ENCODE peak calls at places on chromosome 14, in four cellular contexts. One of them, this sample, is unnamed. For H3K9me3, the result is how much of the 10 kb centered on the place peaks cover.

GRCh38 chr14:35403085-35403396 is 1.5 kb downstream of the NFKBIA start:
- DNase-seq in GM23248: peak
- DNase-seq in NT2/D1: no peak
- DNase-seq in endodermal cell: peak
- DNase-seq in this sample: peak

GRCh38 chr14:88519907-88520306 is 34.9 kb downstream of the PTPN21 start:
- DNase-seq in GM23248: no peak
- DNase-seq in NT2/D1: no peak
- DNase-seq in endodermal cell: no peak
- DNase-seq in this sample: no peak

GRCh38 chr14:32913725-32914124 is 25.0 kb upstream of the NPAS3 start:
- DNase-seq in GM23248: no peak
- DNase-seq in NT2/D1: no peak
- DNase-seq in endodermal cell: no peak
- DNase-seq in this sample: no peak

GRCh38 chr14:56145965-56146364 is 27.8 kb downstream of the PELI2 start:
- DNase-seq in GM23248: peak
- DNase-seq in NT2/D1: no peak
- DNase-seq in endodermal cell: no peak
- DNase-seq in this sample: no peak

GRCh38 chr14:32635103-32635719 is 303.5 kb upstream of the NPAS3 start:
- DNase-seq in GM23248: peak
- DNase-seq in NT2/D1: no peak
- DNase-seq in endodermal cell: no peak
- DNase-seq in this sample: no peak

GRCh38 chr14:32477406-32477805 is 148.3 kb downstream of the AKAP6 start:
- DNase-seq in GM23248: no peak
- DNase-seq in NT2/D1: no peak
- DNase-seq in endodermal cell: no peak
- DNase-seq in this sample: no peak

GRCh38 chr14:104860414-104860813 is 4.7 kb upstream of the CEP170B start:
- DNase-seq in GM23248: no peak
- DNase-seq in NT2/D1: no peak
- DNase-seq in endodermal cell: no peak
- DNase-seq in this sample: peak

GRCh38 chr14:24690492-24690891 is 56.5 kb upstream of the GZMB start:
- DNase-seq in GM23248: no peak
- DNase-seq in NT2/D1: no peak
- DNase-seq in endodermal cell: peak
- DNase-seq in this sample: no peak

GRCh38 chr14:89669209-89669608 is 252.2 kb upstream of the FOXN3 start:
- DNase-seq in GM23248: no peak
- DNase-seq in NT2/D1: no peak
- DNase-seq in endodermal cell: no peak
- DNase-seq in this sample: no peak

GRCh38 chr14:25394356-25394755 is 344.4 kb upstream of the STXBP6 start:
- DNase-seq in GM23248: no peak
- DNase-seq in NT2/D1: no peak
- DNase-seq in endodermal cell: no peak
- DNase-seq in this sample: no peak

GRCh38 chr14:59439256-59440015 is 25.7 kb downstream of the GPR135 start:
- DNase-seq in GM23248: peak
- DNase-seq in NT2/D1: no peak
- DNase-seq in endodermal cell: no peak
- DNase-seq in this sample: no peak

GRCh38 chr14:51650721-51651387 is 856 bp upstream of the FRMD6 start:
- DNase-seq in GM23248: peak
- DNase-seq in NT2/D1: no peak
- DNase-seq in endodermal cell: peak
- DNase-seq in this sample: peak

GRCh38 chr14:72774894-72775620 is 118.8 kb downstream of the DPF3 start:
- DNase-seq in GM23248: no peak
- DNase-seq in NT2/D1: no peak
- DNase-seq in endodermal cell: no peak
- DNase-seq in this sample: no peak

GRCh38 chr14:100837812-100838170 is 11.9 kb downstream of the MEG3 start:
- DNase-seq in GM23248: no peak
- DNase-seq in NT2/D1: no peak
- DNase-seq in endodermal cell: no peak
- DNase-seq in this sample: peak

GRCh38 chr14:89466460-89466859 is 49.4 kb upstream of the FOXN3 start:
- DNase-seq in GM23248: no peak
- DNase-seq in NT2/D1: no peak
- DNase-seq in endodermal cell: peak
- DNase-seq in this sample: no peak

GRCh38 chr14:99734406-99735051 is 50.4 kb downstream of the CYP46A1 start:
- DNase-seq in GM23248: no peak
- DNase-seq in NT2/D1: no peak
- DNase-seq in endodermal cell: peak
- DNase-seq in this sample: peak

GRCh38 chr14:53399057-53399456 is 245.9 kb upstream of the DDHD1 start:
- DNase-seq in GM23248: peak
- DNase-seq in NT2/D1: peak
- DNase-seq in endodermal cell: peak
- DNase-seq in this sample: no peak

GRCh38 chr14:61221906-61222305 is 59.2 kb downstream of the TMEM30B start:
- DNase-seq in GM23248: no peak
- DNase-seq in NT2/D1: no peak
- DNase-seq in endodermal cell: no peak
- DNase-seq in this sample: no peak

GRCh38 chr14:102282751-102283465 is 22.1 kb downstream of the MOK start:
- DNase-seq in GM23248: no peak
- DNase-seq in NT2/D1: no peak
- DNase-seq in endodermal cell: no peak
- DNase-seq in this sample: no peak

GRCh38 chr14:22847661-22848341 is 11.4 kb downstream of the MMP14 start:
- DNase-seq in GM23248: peak
- DNase-seq in NT2/D1: no peak
- DNase-seq in endodermal cell: peak
- DNase-seq in this sample: no peak

GRCh38 chr14:33647385-33647786 is 303.5 kb downstream of the EGLN3 start:
- DNase-seq in GM23248: peak
- DNase-seq in NT2/D1: no peak
- DNase-seq in endodermal cell: no peak
- DNase-seq in this sample: no peak

GRCh38 chr14:104390221-104390931 is 189.2 kb upstream of the C14orf180 start:
- DNase-seq in GM23248: no peak
- DNase-seq in NT2/D1: no peak
- DNase-seq in endodermal cell: no peak
- DNase-seq in this sample: no peak

GRCh38 chr14:46818147-46818546 is 166.6 kb upstream of the RPL10L start:
- DNase-seq in GM23248: no peak
- DNase-seq in NT2/D1: peak
- DNase-seq in endodermal cell: peak
- DNase-seq in this sample: no peak

GRCh38 chr14:72745991-72746980 is 147.6 kb downstream of the DPF3 start:
- DNase-seq in GM23248: peak
- DNase-seq in NT2/D1: no peak
- DNase-seq in endodermal cell: no peak
- DNase-seq in this sample: no peak

GRCh38 chr14:23568021-23568599 is 519 bp upstream of the AP1G2 start:
- DNase-seq in GM23248: no peak
- DNase-seq in NT2/D1: no peak
- DNase-seq in endodermal cell: no peak
- DNase-seq in this sample: peak

GRCh38 chr14:79281244-79282199 is 929.8 kb downstream of the DIO2 start:
- DNase-seq in GM23248: no peak
- DNase-seq in NT2/D1: peak
- DNase-seq in endodermal cell: peak
- DNase-seq in this sample: no peak

GRCh38 chr14:93719234-93719633 is 69.1 kb downstream of the PRIMA1 start:
- DNase-seq in GM23248: no peak
- DNase-seq in NT2/D1: no peak
- DNase-seq in endodermal cell: no peak
- DNase-seq in this sample: no peak

GRCh38 chr14:32824195-32824594 is 114.5 kb upstream of the NPAS3 start:
- DNase-seq in GM23248: no peak
- DNase-seq in NT2/D1: no peak
- DNase-seq in endodermal cell: no peak
- DNase-seq in this sample: no peak

GRCh38 chr14:92880351-92880750 is 42.6 kb upstream of the CHGA start:
- DNase-seq in GM23248: peak
- DNase-seq in NT2/D1: no peak
- DNase-seq in endodermal cell: no peak
- DNase-seq in this sample: no peak

GRCh38 chr14:29806124-29806517 is 121.5 kb downstream of the PRKD1 start:
- DNase-seq in GM23248: no peak
- DNase-seq in NT2/D1: no peak
- DNase-seq in endodermal cell: no peak
- DNase-seq in this sample: no peak
- H3K4me3 ChIP-seq in GM23248: no peak
- H3K4me3 ChIP-seq in NT2/D1: no peak
- H3K4me3 ChIP-seq in endodermal cell: no peak
- H3K4me3 ChIP-seq in this sample: no peak

GRCh38 chr14:98249476-98249875 is 1022.5 kb downstream of the BCL11B start:
- DNase-seq in GM23248: no peak
- DNase-seq in NT2/D1: no peak
- DNase-seq in endodermal cell: no peak
- DNase-seq in this sample: no peak

GRCh38 chr14:98244966-98245569 is 1026.9 kb downstream of the BCL11B start:
- DNase-seq in GM23248: no peak
- DNase-seq in NT2/D1: no peak
- DNase-seq in endodermal cell: no peak
- DNase-seq in this sample: no peak

GRCh38 chr14:98244162-98244948 is 1027.6 kb downstream of the BCL11B start:
- DNase-seq in GM23248: no peak
- DNase-seq in NT2/D1: no peak
- DNase-seq in endodermal cell: no peak
- DNase-seq in this sample: no peak

GRCh38 chr14:98252819-98253218 is 1019.2 kb downstream of the BCL11B start:
- DNase-seq in GM23248: no peak
- DNase-seq in NT2/D1: no peak
- DNase-seq in endodermal cell: no peak
- DNase-seq in this sample: no peak

DNA sequence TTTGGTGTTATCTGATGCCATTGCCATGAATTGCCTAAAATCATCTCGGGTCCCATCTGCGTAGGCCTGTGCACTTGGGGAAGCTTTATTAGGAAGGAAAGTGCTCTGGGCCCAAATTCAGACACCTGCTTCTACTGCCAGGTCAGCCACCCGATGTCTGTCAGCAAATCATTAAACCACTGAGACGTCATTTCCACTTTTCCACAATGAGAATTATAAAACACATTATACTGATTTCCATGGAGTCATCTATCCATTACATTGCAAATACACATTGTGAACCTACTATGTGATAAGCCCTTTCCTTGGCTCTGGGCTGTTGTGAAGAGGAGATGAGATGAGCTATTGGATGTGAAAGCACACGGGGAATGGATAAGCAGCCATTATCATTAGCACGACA is 1022.9 kb downstream of the BCL11B start:
- DNase-seq in GM23248: no peak
- DNase-seq in NT2/D1: no peak
- DNase-seq in endodermal cell: no peak
- DNase-seq in this sample: no peak
- H3K9me3 ChIP-seq in GM23248: under half
- H3K9me3 ChIP-seq in NT2/D1: under half
- H3K9me3 ChIP-seq in endodermal cell: under half
- H3K9me3 ChIP-seq in this sample: under half

DNA sequence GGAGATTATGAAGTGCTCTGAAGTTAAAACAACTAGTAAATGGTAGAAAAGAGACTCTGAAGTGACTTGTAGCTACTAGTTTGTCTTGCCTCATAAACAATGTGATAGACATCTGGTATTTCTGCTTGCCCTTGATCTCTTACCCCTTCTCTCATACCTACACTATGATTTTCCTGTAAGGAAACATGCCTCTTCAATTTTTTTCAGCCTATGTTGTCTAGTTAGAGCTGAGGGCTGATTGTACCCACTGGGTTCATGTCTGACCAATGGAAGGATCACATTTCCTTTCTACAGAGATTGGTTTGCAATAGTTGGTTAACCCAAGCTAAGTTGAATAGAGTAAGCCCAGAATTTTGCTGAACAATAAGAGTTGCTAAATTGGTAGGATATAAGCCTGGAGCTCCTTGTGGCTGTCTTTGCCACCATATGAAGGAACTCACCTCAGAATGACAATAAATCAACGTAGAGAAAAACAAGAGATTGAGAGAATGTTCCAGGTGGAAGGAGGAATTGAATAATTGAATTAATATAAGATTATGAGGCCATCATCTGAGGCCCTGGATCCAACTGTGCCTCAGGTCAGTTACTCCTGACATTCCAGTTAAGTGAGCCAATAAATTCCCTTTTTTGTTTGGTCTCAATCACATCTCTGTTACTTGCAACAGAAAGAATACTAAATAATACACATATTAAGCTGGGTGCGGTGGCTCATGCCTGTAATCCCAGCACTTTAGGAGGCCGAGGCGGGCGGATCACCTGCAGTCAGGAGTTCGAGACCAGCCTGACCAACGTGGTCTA is 346.4 kb downstream of the ZFP36L1 start:
- DNase-seq in GM23248: no peak
- DNase-seq in NT2/D1: no peak
- DNase-seq in endodermal cell: no peak
- DNase-seq in this sample: no peak
- H3K9ac ChIP-seq in GM23248: no peak
- H3K9ac ChIP-seq in NT2/D1: no peak
- H3K9ac ChIP-seq in endodermal cell: no peak
- H3K9ac ChIP-seq in this sample: no peak

GRCh38 chr14:75281691-75282000 is 3.0 kb downstream of the FOS start:
- DNase-seq in GM23248: no peak
- DNase-seq in NT2/D1: no peak
- DNase-seq in endodermal cell: no peak
- DNase-seq in this sample: no peak
- H3K4me3 ChIP-seq in GM23248: peak
- H3K4me3 ChIP-seq in NT2/D1: peak
- H3K4me3 ChIP-seq in endodermal cell: no peak
- H3K4me3 ChIP-seq in this sample: peak

GRCh38 chr14:105927661-105928060 is 401.3 kb downstream of the TMEM121 start:
- DNase-seq in GM23248: no peak
- DNase-seq in NT2/D1: no peak
- DNase-seq in endodermal cell: no peak
- DNase-seq in this sample: no peak
- H3K9me3 ChIP-seq in GM23248: under half
- H3K9me3 ChIP-seq in NT2/D1: under half
- H3K9me3 ChIP-seq in endodermal cell: under half
- H3K9me3 ChIP-seq in this sample: under half

GRCh38 chr14:39426605-39427004 is 5.6 kb downstream of the FBXO33 start:
- DNase-seq in GM23248: peak
- DNase-seq in NT2/D1: no peak
- DNase-seq in endodermal cell: no peak
- DNase-seq in this sample: no peak
- H3K9ac ChIP-seq in GM23248: peak
- H3K9ac ChIP-seq in NT2/D1: no peak
- H3K9ac ChIP-seq in endodermal cell: no peak
- H3K9ac ChIP-seq in this sample: no peak

This sample was measured in kidney.